ENCODE peak calls at places on chromosomes 16 and 17, in eight cellular contexts. One of them, this sample, is unnamed.
A peak's percentile ranks its signal among the peaks of the same experiment; 100 is the strongest.

GRCh38 chr16:83365166-83365565 is 442.6 kb upstream of the HSBP1 start:
- DNase-seq in IMR-90: peak; percentile 7
- DNase-seq in endothelial cell: no peak
- DNase-seq in smooth muscle cell of the brain vasculature: no peak
- DNase-seq in stimulated activated CD4-positive, alpha-beta T cell treated with anti-CD3 and anti-CD28 coated beads, TNF-alpha, amount 100 ng/mL, for 4 hours: no peak
- DNase-seq in NK-92 treated with Interleukin-12 subunit alpha and Interleukin-12 subunit beta, amount 100 ng/mL, for 24 hours: no peak
- DNase-seq in EL: peak; percentile 45
- DNase-seq in stimulated activated CD8-positive, alpha-beta memory T cell treated with anti-CD3 and anti-CD28 coated beads, Interleukin-4, amount 100 ng/mL, for 48 hours: no peak
- DNase-seq in this sample: no peak

GRCh38 chr16:53775821-53776431 is 72.0 kb downstream of the FTO start:
- DNase-seq in NK-92 treated with Interleukin-12 subunit alpha and Interleukin-12 subunit beta, amount 100 ng/mL, for 24 hours: no peak
- DNase-seq in IMR-90: peak; percentile 91
- DNase-seq in endothelial cell: no peak
- DNase-seq in smooth muscle cell of the brain vasculature: no peak
- DNase-seq in stimulated activated CD8-positive, alpha-beta memory T cell treated with anti-CD3 and anti-CD28 coated beads, Interleukin-4, amount 100 ng/mL, for 48 hours: no peak
- DNase-seq in EL: peak; percentile 94
- DNase-seq in stimulated activated CD4-positive, alpha-beta T cell treated with anti-CD3 and anti-CD28 coated beads, TNF-alpha, amount 100 ng/mL, for 4 hours: no peak
- DNase-seq in this sample: no peak

GRCh38 chr17:41308251-41308917 is 725 bp downstream of the KRTAP16-1 start:
- DNase-seq in NK-92 treated with Interleukin-12 subunit alpha and Interleukin-12 subunit beta, amount 100 ng/mL, for 24 hours: peak; percentile 37
- DNase-seq in stimulated activated CD8-positive, alpha-beta memory T cell treated with anti-CD3 and anti-CD28 coated beads, Interleukin-4, amount 100 ng/mL, for 48 hours: peak; percentile 56
- DNase-seq in IMR-90: no peak
- DNase-seq in stimulated activated CD4-positive, alpha-beta T cell treated with anti-CD3 and anti-CD28 coated beads, TNF-alpha, amount 100 ng/mL, for 4 hours: peak; percentile 25
- DNase-seq in EL: no peak
- DNase-seq in smooth muscle cell of the brain vasculature: no peak
- DNase-seq in endothelial cell: no peak
- DNase-seq in this sample: peak; percentile 49

GRCh38 chr17:74089869-74090464 is 113.5 kb upstream of the RPL38 start:
- DNase-seq in stimulated activated CD8-positive, alpha-beta memory T cell treated with anti-CD3 and anti-CD28 coated beads, Interleukin-4, amount 100 ng/mL, for 48 hours: peak; percentile 88
- DNase-seq in NK-92 treated with Interleukin-12 subunit alpha and Interleukin-12 subunit beta, amount 100 ng/mL, for 24 hours: peak; percentile 51
- DNase-seq in endothelial cell: peak; percentile 54
- DNase-seq in stimulated activated CD4-positive, alpha-beta T cell treated with anti-CD3 and anti-CD28 coated beads, TNF-alpha, amount 100 ng/mL, for 4 hours: no peak
- DNase-seq in smooth muscle cell of the brain vasculature: peak; percentile 9
- DNase-seq in IMR-90: no peak
- DNase-seq in EL: peak; percentile 3
- DNase-seq in this sample: peak; percentile 69

GRCh38 chr16:59042296-59042695 is 308.2 kb upstream of the GOT2 start:
- DNase-seq in stimulated activated CD8-positive, alpha-beta memory T cell treated with anti-CD3 and anti-CD28 coated beads, Interleukin-4, amount 100 ng/mL, for 48 hours: no peak
- DNase-seq in EL: no peak
- DNase-seq in endothelial cell: no peak
- DNase-seq in IMR-90: no peak
- DNase-seq in NK-92 treated with Interleukin-12 subunit alpha and Interleukin-12 subunit beta, amount 100 ng/mL, for 24 hours: no peak
- DNase-seq in stimulated activated CD4-positive, alpha-beta T cell treated with anti-CD3 and anti-CD28 coated beads, TNF-alpha, amount 100 ng/mL, for 4 hours: no peak
- DNase-seq in smooth muscle cell of the brain vasculature: no peak
- DNase-seq in this sample: no peak

GRCh38 chr17:48816774-48817590 is at the start of gene TTLL6:
- DNase-seq in IMR-90: peak; percentile 56
- DNase-seq in stimulated activated CD8-positive, alpha-beta memory T cell treated with anti-CD3 and anti-CD28 coated beads, Interleukin-4, amount 100 ng/mL, for 48 hours: peak; percentile 73
- DNase-seq in endothelial cell: peak; percentile 70
- DNase-seq in EL: peak; percentile 74
- DNase-seq in smooth muscle cell of the brain vasculature: no peak
- DNase-seq in stimulated activated CD4-positive, alpha-beta T cell treated with anti-CD3 and anti-CD28 coated beads, TNF-alpha, amount 100 ng/mL, for 4 hours: peak; percentile 41
- DNase-seq in NK-92 treated with Interleukin-12 subunit alpha and Interleukin-12 subunit beta, amount 100 ng/mL, for 24 hours: no peak
- DNase-seq in this sample: peak; percentile 65

GRCh38 chr17:44829558-44830358 is at the start of gene GJC1:
- DNase-seq in endothelial cell: peak; percentile 59
- DNase-seq in EL: peak; percentile 70
- DNase-seq in NK-92 treated with Interleukin-12 subunit alpha and Interleukin-12 subunit beta, amount 100 ng/mL, for 24 hours: no peak
- DNase-seq in stimulated activated CD8-positive, alpha-beta memory T cell treated with anti-CD3 and anti-CD28 coated beads, Interleukin-4, amount 100 ng/mL, for 48 hours: peak; percentile 33
- DNase-seq in stimulated activated CD4-positive, alpha-beta T cell treated with anti-CD3 and anti-CD28 coated beads, TNF-alpha, amount 100 ng/mL, for 4 hours: peak; percentile 25
- DNase-seq in smooth muscle cell of the brain vasculature: no peak
- DNase-seq in IMR-90: no peak
- DNase-seq in this sample: peak; percentile 38

GRCh38 chr16:76654421-76654820 is 377.2 kb downstream of the CNTNAP4 start:
- DNase-seq in endothelial cell: no peak
- DNase-seq in stimulated activated CD4-positive, alpha-beta T cell treated with anti-CD3 and anti-CD28 coated beads, TNF-alpha, amount 100 ng/mL, for 4 hours: no peak
- DNase-seq in NK-92 treated with Interleukin-12 subunit alpha and Interleukin-12 subunit beta, amount 100 ng/mL, for 24 hours: no peak
- DNase-seq in EL: no peak
- DNase-seq in stimulated activated CD8-positive, alpha-beta memory T cell treated with anti-CD3 and anti-CD28 coated beads, Interleukin-4, amount 100 ng/mL, for 48 hours: no peak
- DNase-seq in IMR-90: no peak
- DNase-seq in smooth muscle cell of the brain vasculature: no peak
- DNase-seq in this sample: no peak

GRCh38 chr17:64218066-64218465 is 45.0 kb downstream of the TEX2 start:
- DNase-seq in stimulated activated CD8-positive, alpha-beta memory T cell treated with anti-CD3 and anti-CD28 coated beads, Interleukin-4, amount 100 ng/mL, for 48 hours: peak; percentile 55
- DNase-seq in IMR-90: no peak
- DNase-seq in stimulated activated CD4-positive, alpha-beta T cell treated with anti-CD3 and anti-CD28 coated beads, TNF-alpha, amount 100 ng/mL, for 4 hours: no peak
- DNase-seq in EL: no peak
- DNase-seq in smooth muscle cell of the brain vasculature: no peak
- DNase-seq in endothelial cell: no peak
- DNase-seq in NK-92 treated with Interleukin-12 subunit alpha and Interleukin-12 subunit beta, amount 100 ng/mL, for 24 hours: no peak
- DNase-seq in this sample: peak; percentile 23

GRCh38 chr17:59435238-59435637 is 103.8 kb downstream of the YPEL2 start:
- DNase-seq in endothelial cell: no peak
- DNase-seq in smooth muscle cell of the brain vasculature: no peak
- DNase-seq in NK-92 treated with Interleukin-12 subunit alpha and Interleukin-12 subunit beta, amount 100 ng/mL, for 24 hours: no peak
- DNase-seq in EL: peak; percentile 86
- DNase-seq in IMR-90: peak; percentile 70
- DNase-seq in stimulated activated CD4-positive, alpha-beta T cell treated with anti-CD3 and anti-CD28 coated beads, TNF-alpha, amount 100 ng/mL, for 4 hours: no peak
- DNase-seq in stimulated activated CD8-positive, alpha-beta memory T cell treated with anti-CD3 and anti-CD28 coated beads, Interleukin-4, amount 100 ng/mL, for 48 hours: no peak
- DNase-seq in this sample: no peak

GRCh38 chr16:89484923-89485679 is 5.3 kb downstream of the ANKRD11 start:
- DNase-seq in stimulated activated CD8-positive, alpha-beta memory T cell treated with anti-CD3 and anti-CD28 coated beads, Interleukin-4, amount 100 ng/mL, for 48 hours: peak; percentile 52
- DNase-seq in stimulated activated CD4-positive, alpha-beta T cell treated with anti-CD3 and anti-CD28 coated beads, TNF-alpha, amount 100 ng/mL, for 4 hours: no peak
- DNase-seq in EL: no peak
- DNase-seq in smooth muscle cell of the brain vasculature: no peak
- DNase-seq in endothelial cell: no peak
- DNase-seq in IMR-90: no peak
- DNase-seq in NK-92 treated with Interleukin-12 subunit alpha and Interleukin-12 subunit beta, amount 100 ng/mL, for 24 hours: no peak
- DNase-seq in this sample: no peak

GRCh38 chr17:80957461-80957941 is 34.1 kb upstream of the CHMP6 start:
- DNase-seq in stimulated activated CD8-positive, alpha-beta memory T cell treated with anti-CD3 and anti-CD28 coated beads, Interleukin-4, amount 100 ng/mL, for 48 hours: no peak
- DNase-seq in smooth muscle cell of the brain vasculature: no peak
- DNase-seq in EL: no peak
- DNase-seq in NK-92 treated with Interleukin-12 subunit alpha and Interleukin-12 subunit beta, amount 100 ng/mL, for 24 hours: no peak
- DNase-seq in endothelial cell: no peak
- DNase-seq in IMR-90: no peak
- DNase-seq in stimulated activated CD4-positive, alpha-beta T cell treated with anti-CD3 and anti-CD28 coated beads, TNF-alpha, amount 100 ng/mL, for 4 hours: no peak
- DNase-seq in this sample: no peak

GRCh38 chr17:15291674-15292361 is 26.7 kb upstream of the PMP22 start:
- DNase-seq in stimulated activated CD8-positive, alpha-beta memory T cell treated with anti-CD3 and anti-CD28 coated beads, Interleukin-4, amount 100 ng/mL, for 48 hours: no peak
- DNase-seq in stimulated activated CD4-positive, alpha-beta T cell treated with anti-CD3 and anti-CD28 coated beads, TNF-alpha, amount 100 ng/mL, for 4 hours: no peak
- DNase-seq in NK-92 treated with Interleukin-12 subunit alpha and Interleukin-12 subunit beta, amount 100 ng/mL, for 24 hours: no peak
- DNase-seq in IMR-90: peak; percentile 46
- DNase-seq in endothelial cell: no peak
- DNase-seq in EL: peak; percentile 39
- DNase-seq in smooth muscle cell of the brain vasculature: no peak
- DNase-seq in this sample: no peak

GRCh38 chr17:5526821-5527598 is 40.6 kb downstream of the MIS12 start:
- DNase-seq in smooth muscle cell of the brain vasculature: peak; percentile 58
- DNase-seq in endothelial cell: peak; percentile 27
- DNase-seq in stimulated activated CD8-positive, alpha-beta memory T cell treated with anti-CD3 and anti-CD28 coated beads, Interleukin-4, amount 100 ng/mL, for 48 hours: peak; percentile 82
- DNase-seq in NK-92 treated with Interleukin-12 subunit alpha and Interleukin-12 subunit beta, amount 100 ng/mL, for 24 hours: peak; percentile 27
- DNase-seq in IMR-90: peak; percentile 98
- DNase-seq in stimulated activated CD4-positive, alpha-beta T cell treated with anti-CD3 and anti-CD28 coated beads, TNF-alpha, amount 100 ng/mL, for 4 hours: peak; percentile 14
- DNase-seq in EL: peak; percentile 99
- DNase-seq in this sample: peak; percentile 77

GRCh38 chr17:50055055-50055425 is 870 bp upstream of the ITGA3 start:
- DNase-seq in stimulated activated CD4-positive, alpha-beta T cell treated with anti-CD3 and anti-CD28 coated beads, TNF-alpha, amount 100 ng/mL, for 4 hours: no peak
- DNase-seq in stimulated activated CD8-positive, alpha-beta memory T cell treated with anti-CD3 and anti-CD28 coated beads, Interleukin-4, amount 100 ng/mL, for 48 hours: peak; percentile 34
- DNase-seq in smooth muscle cell of the brain vasculature: no peak
- DNase-seq in EL: peak; percentile 39
- DNase-seq in endothelial cell: no peak
- DNase-seq in IMR-90: no peak
- DNase-seq in NK-92 treated with Interleukin-12 subunit alpha and Interleukin-12 subunit beta, amount 100 ng/mL, for 24 hours: no peak
- DNase-seq in this sample: peak; percentile 9

GRCh38 chr17:72456026-72456569 is 335.3 kb downstream of the SOX9 start:
- DNase-seq in EL: peak; percentile 71
- DNase-seq in NK-92 treated with Interleukin-12 subunit alpha and Interleukin-12 subunit beta, amount 100 ng/mL, for 24 hours: no peak
- DNase-seq in endothelial cell: no peak
- DNase-seq in IMR-90: peak; percentile 67
- DNase-seq in stimulated activated CD4-positive, alpha-beta T cell treated with anti-CD3 and anti-CD28 coated beads, TNF-alpha, amount 100 ng/mL, for 4 hours: no peak
- DNase-seq in stimulated activated CD8-positive, alpha-beta memory T cell treated with anti-CD3 and anti-CD28 coated beads, Interleukin-4, amount 100 ng/mL, for 48 hours: no peak
- DNase-seq in smooth muscle cell of the brain vasculature: no peak
- DNase-seq in this sample: no peak

GRCh38 chr17:58310511-58311428 is 17.8 kb downstream of the TSPOAP1 start:
- DNase-seq in endothelial cell: peak; percentile 3
- DNase-seq in stimulated activated CD4-positive, alpha-beta T cell treated with anti-CD3 and anti-CD28 coated beads, TNF-alpha, amount 100 ng/mL, for 4 hours: no peak
- DNase-seq in smooth muscle cell of the brain vasculature: no peak
- DNase-seq in NK-92 treated with Interleukin-12 subunit alpha and Interleukin-12 subunit beta, amount 100 ng/mL, for 24 hours: no peak
- DNase-seq in EL: no peak
- DNase-seq in IMR-90: no peak
- DNase-seq in stimulated activated CD8-positive, alpha-beta memory T cell treated with anti-CD3 and anti-CD28 coated beads, Interleukin-4, amount 100 ng/mL, for 48 hours: peak; percentile 10
- DNase-seq in this sample: no peak

GRCh38 chr17:16882243-16882925 is 89.5 kb downstream of the TNFRSF13B start:
- DNase-seq in EL: no peak
- DNase-seq in NK-92 treated with Interleukin-12 subunit alpha and Interleukin-12 subunit beta, amount 100 ng/mL, for 24 hours: no peak
- DNase-seq in stimulated activated CD8-positive, alpha-beta memory T cell treated with anti-CD3 and anti-CD28 coated beads, Interleukin-4, amount 100 ng/mL, for 48 hours: no peak
- DNase-seq in smooth muscle cell of the brain vasculature: no peak
- DNase-seq in endothelial cell: no peak
- DNase-seq in IMR-90: no peak
- DNase-seq in stimulated activated CD4-positive, alpha-beta T cell treated with anti-CD3 and anti-CD28 coated beads, TNF-alpha, amount 100 ng/mL, for 4 hours: no peak
- DNase-seq in this sample: no peak

GRCh38 chr17:30812218-30813177 is 12.0 kb downstream of the CRLF3 start:
- DNase-seq in stimulated activated CD4-positive, alpha-beta T cell treated with anti-CD3 and anti-CD28 coated beads, TNF-alpha, amount 100 ng/mL, for 4 hours: no peak
- DNase-seq in smooth muscle cell of the brain vasculature: no peak
- DNase-seq in stimulated activated CD8-positive, alpha-beta memory T cell treated with anti-CD3 and anti-CD28 coated beads, Interleukin-4, amount 100 ng/mL, for 48 hours: no peak
- DNase-seq in IMR-90: peak; percentile 37
- DNase-seq in EL: no peak
- DNase-seq in endothelial cell: no peak
- DNase-seq in NK-92 treated with Interleukin-12 subunit alpha and Interleukin-12 subunit beta, amount 100 ng/mL, for 24 hours: no peak
- DNase-seq in this sample: no peak

GRCh38 chr16:23323224-23324030 is 21.3 kb downstream of the SCNN1B start:
- DNase-seq in endothelial cell: no peak
- DNase-seq in smooth muscle cell of the brain vasculature: no peak
- DNase-seq in EL: no peak
- DNase-seq in NK-92 treated with Interleukin-12 subunit alpha and Interleukin-12 subunit beta, amount 100 ng/mL, for 24 hours: no peak
- DNase-seq in IMR-90: no peak
- DNase-seq in stimulated activated CD4-positive, alpha-beta T cell treated with anti-CD3 and anti-CD28 coated beads, TNF-alpha, amount 100 ng/mL, for 4 hours: no peak
- DNase-seq in stimulated activated CD8-positive, alpha-beta memory T cell treated with anti-CD3 and anti-CD28 coated beads, Interleukin-4, amount 100 ng/mL, for 48 hours: no peak
- DNase-seq in this sample: no peak

GRCh38 chr17:82019905-82020873 is 2.5 kb downstream of the CENPX start:
- DNase-seq in endothelial cell: peak; percentile 84
- DNase-seq in IMR-90: peak; percentile 21
- DNase-seq in stimulated activated CD8-positive, alpha-beta memory T cell treated with anti-CD3 and anti-CD28 coated beads, Interleukin-4, amount 100 ng/mL, for 48 hours: peak; percentile 90
- DNase-seq in smooth muscle cell of the brain vasculature: no peak
- DNase-seq in EL: peak; percentile 56
- DNase-seq in NK-92 treated with Interleukin-12 subunit alpha and Interleukin-12 subunit beta, amount 100 ng/mL, for 24 hours: peak; percentile 55
- DNase-seq in stimulated activated CD4-positive, alpha-beta T cell treated with anti-CD3 and anti-CD28 coated beads, TNF-alpha, amount 100 ng/mL, for 4 hours: peak; percentile 53
- DNase-seq in this sample: peak; percentile 86

GRCh38 chr16:73847090-73847489 is 449.5 kb upstream of the PSMD7 start:
- DNase-seq in smooth muscle cell of the brain vasculature: no peak
- DNase-seq in stimulated activated CD4-positive, alpha-beta T cell treated with anti-CD3 and anti-CD28 coated beads, TNF-alpha, amount 100 ng/mL, for 4 hours: no peak
- DNase-seq in EL: no peak
- DNase-seq in IMR-90: no peak
- DNase-seq in stimulated activated CD8-positive, alpha-beta memory T cell treated with anti-CD3 and anti-CD28 coated beads, Interleukin-4, amount 100 ng/mL, for 48 hours: no peak
- DNase-seq in NK-92 treated with Interleukin-12 subunit alpha and Interleukin-12 subunit beta, amount 100 ng/mL, for 24 hours: no peak
- DNase-seq in endothelial cell: no peak
- DNase-seq in this sample: no peak

GRCh38 chr17:43778337-43779144 is at the start of gene DUSP3:
- DNase-seq in IMR-90: peak; percentile 91
- DNase-seq in stimulated activated CD8-positive, alpha-beta memory T cell treated with anti-CD3 and anti-CD28 coated beads, Interleukin-4, amount 100 ng/mL, for 48 hours: peak; percentile 76
- DNase-seq in NK-92 treated with Interleukin-12 subunit alpha and Interleukin-12 subunit beta, amount 100 ng/mL, for 24 hours: no peak
- DNase-seq in EL: peak; percentile 93
- DNase-seq in endothelial cell: peak; percentile 94
- DNase-seq in smooth muscle cell of the brain vasculature: peak; percentile 70
- DNase-seq in stimulated activated CD4-positive, alpha-beta T cell treated with anti-CD3 and anti-CD28 coated beads, TNF-alpha, amount 100 ng/mL, for 4 hours: peak; percentile 53
- DNase-seq in this sample: peak; percentile 76

GRCh38 chr17:57090560-57091185 is 5.6 kb downstream of the AKAP1 start:
- DNase-seq in NK-92 treated with Interleukin-12 subunit alpha and Interleukin-12 subunit beta, amount 100 ng/mL, for 24 hours: no peak
- DNase-seq in IMR-90: peak; percentile 5
- DNase-seq in endothelial cell: no peak
- DNase-seq in smooth muscle cell of the brain vasculature: no peak
- DNase-seq in stimulated activated CD4-positive, alpha-beta T cell treated with anti-CD3 and anti-CD28 coated beads, TNF-alpha, amount 100 ng/mL, for 4 hours: no peak
- DNase-seq in stimulated activated CD8-positive, alpha-beta memory T cell treated with anti-CD3 and anti-CD28 coated beads, Interleukin-4, amount 100 ng/mL, for 48 hours: no peak
- DNase-seq in EL: peak; percentile 39
- DNase-seq in this sample: no peak

GRCh38 chr17:64326420-64327054 is 63.5 kb upstream of the TEX2 start:
- DNase-seq in IMR-90: no peak
- DNase-seq in NK-92 treated with Interleukin-12 subunit alpha and Interleukin-12 subunit beta, amount 100 ng/mL, for 24 hours: no peak
- DNase-seq in EL: peak; percentile 68
- DNase-seq in smooth muscle cell of the brain vasculature: no peak
- DNase-seq in stimulated activated CD4-positive, alpha-beta T cell treated with anti-CD3 and anti-CD28 coated beads, TNF-alpha, amount 100 ng/mL, for 4 hours: no peak
- DNase-seq in stimulated activated CD8-positive, alpha-beta memory T cell treated with anti-CD3 and anti-CD28 coated beads, Interleukin-4, amount 100 ng/mL, for 48 hours: no peak
- DNase-seq in endothelial cell: no peak
- DNase-seq in this sample: peak; percentile 10

GRCh38 chr16:53958481-53958880 is 254.5 kb downstream of the FTO start:
- DNase-seq in NK-92 treated with Interleukin-12 subunit alpha and Interleukin-12 subunit beta, amount 100 ng/mL, for 24 hours: no peak
- DNase-seq in stimulated activated CD8-positive, alpha-beta memory T cell treated with anti-CD3 and anti-CD28 coated beads, Interleukin-4, amount 100 ng/mL, for 48 hours: no peak
- DNase-seq in stimulated activated CD4-positive, alpha-beta T cell treated with anti-CD3 and anti-CD28 coated beads, TNF-alpha, amount 100 ng/mL, for 4 hours: no peak
- DNase-seq in smooth muscle cell of the brain vasculature: no peak
- DNase-seq in EL: no peak
- DNase-seq in IMR-90: no peak
- DNase-seq in endothelial cell: no peak
- DNase-seq in this sample: no peak

GRCh38 chr17:51015145-51015558 is 105.5 kb downstream of the SPAG9 start:
- DNase-seq in smooth muscle cell of the brain vasculature: peak; percentile 15
- DNase-seq in stimulated activated CD8-positive, alpha-beta memory T cell treated with anti-CD3 and anti-CD28 coated beads, Interleukin-4, amount 100 ng/mL, for 48 hours: no peak
- DNase-seq in IMR-90: peak; percentile 43
- DNase-seq in EL: no peak
- DNase-seq in NK-92 treated with Interleukin-12 subunit alpha and Interleukin-12 subunit beta, amount 100 ng/mL, for 24 hours: no peak
- DNase-seq in stimulated activated CD4-positive, alpha-beta T cell treated with anti-CD3 and anti-CD28 coated beads, TNF-alpha, amount 100 ng/mL, for 4 hours: no peak
- DNase-seq in endothelial cell: no peak
- DNase-seq in this sample: no peak

GRCh38 chr16:56708418-56708817 is 21.5 kb upstream of the NUP93 start:
- DNase-seq in IMR-90: no peak
- DNase-seq in smooth muscle cell of the brain vasculature: no peak
- DNase-seq in endothelial cell: no peak
- DNase-seq in EL: no peak
- DNase-seq in stimulated activated CD4-positive, alpha-beta T cell treated with anti-CD3 and anti-CD28 coated beads, TNF-alpha, amount 100 ng/mL, for 4 hours: no peak
- DNase-seq in NK-92 treated with Interleukin-12 subunit alpha and Interleukin-12 subunit beta, amount 100 ng/mL, for 24 hours: no peak
- DNase-seq in stimulated activated CD8-positive, alpha-beta memory T cell treated with anti-CD3 and anti-CD28 coated beads, Interleukin-4, amount 100 ng/mL, for 48 hours: peak; percentile 38
- DNase-seq in this sample: peak; percentile 14

GRCh38 chr16:17211797-17212196 is 259.0 kb downstream of the XYLT1 start:
- DNase-seq in endothelial cell: peak; percentile 59
- DNase-seq in NK-92 treated with Interleukin-12 subunit alpha and Interleukin-12 subunit beta, amount 100 ng/mL, for 24 hours: no peak
- DNase-seq in IMR-90: no peak
- DNase-seq in stimulated activated CD8-positive, alpha-beta memory T cell treated with anti-CD3 and anti-CD28 coated beads, Interleukin-4, amount 100 ng/mL, for 48 hours: peak; percentile 46
- DNase-seq in smooth muscle cell of the brain vasculature: no peak
- DNase-seq in EL: no peak
- DNase-seq in stimulated activated CD4-positive, alpha-beta T cell treated with anti-CD3 and anti-CD28 coated beads, TNF-alpha, amount 100 ng/mL, for 4 hours: no peak
- DNase-seq in this sample: peak; percentile 31

GRCh38 chr17:77869665-77870132 is 88.8 kb upstream of the TNRC6C start:
- DNase-seq in EL: no peak
- DNase-seq in NK-92 treated with Interleukin-12 subunit alpha and Interleukin-12 subunit beta, amount 100 ng/mL, for 24 hours: no peak
- DNase-seq in IMR-90: no peak
- DNase-seq in stimulated activated CD4-positive, alpha-beta T cell treated with anti-CD3 and anti-CD28 coated beads, TNF-alpha, amount 100 ng/mL, for 4 hours: no peak
- DNase-seq in stimulated activated CD8-positive, alpha-beta memory T cell treated with anti-CD3 and anti-CD28 coated beads, Interleukin-4, amount 100 ng/mL, for 48 hours: no peak
- DNase-seq in endothelial cell: no peak
- DNase-seq in smooth muscle cell of the brain vasculature: no peak
- DNase-seq in this sample: peak; percentile 40

GRCh38 chr16:77443834-77444460 is 9.1 kb upstream of the ADAMTS18 start:
- DNase-seq in smooth muscle cell of the brain vasculature: no peak
- DNase-seq in stimulated activated CD4-positive, alpha-beta T cell treated with anti-CD3 and anti-CD28 coated beads, TNF-alpha, amount 100 ng/mL, for 4 hours: no peak
- DNase-seq in IMR-90: no peak
- DNase-seq in endothelial cell: no peak
- DNase-seq in EL: no peak
- DNase-seq in NK-92 treated with Interleukin-12 subunit alpha and Interleukin-12 subunit beta, amount 100 ng/mL, for 24 hours: no peak
- DNase-seq in stimulated activated CD8-positive, alpha-beta memory T cell treated with anti-CD3 and anti-CD28 coated beads, Interleukin-4, amount 100 ng/mL, for 48 hours: no peak
- DNase-seq in this sample: no peak